ENCODE peak calls at places on chromosomes 4 and X, in six cellular contexts. O is choroid plexus epithelial cell; M is heart right ventricle; L is DMS153; F is activated naive CD4-positive, alpha-beta T cell; A is A172. Q is an unnamed sample.

GRCh38 chrX:10404435-10404834 is 215.9 kb downstream of the MID1 start:
- DNase-seq in A (no peak), M (no peak), O (peak; percentile 36), F (no peak), L (no peak), Q (no peak)

GRCh38 chr4:171880136-171880535 is 66.9 kb downstream of the GALNTL6 start:
- DNase-seq in F (no peak), L (no peak), O (peak; percentile 97), A (peak; percentile 93), M (no peak), Q (no peak)

GRCh38 chr4:25154594-25155265 is 5.5 kb downstream of the SEPSECS start:
- DNase-seq in A (no peak), F (no peak), M (no peak), L (no peak), O (no peak), Q (no peak)

GRCh38 chr4:188691811-188692210 is 552.6 kb downstream of the TRIML1 start:
- DNase-seq in O (peak; percentile 23), M (no peak), F (no peak), A (peak; percentile 67), L (no peak), Q (no peak)

GRCh38 chr4:150237110-150237852 is 159.0 kb downstream of the DCLK2 start:
- DNase-seq in F (no peak), O (peak; percentile 93), M (no peak), A (peak; percentile 94), L (no peak), Q (no peak)

GRCh38 chr4:55251896-55252295 is 94.1 kb upstream of the SRD5A3 start:
- DNase-seq in O (no peak), M (no peak), F (no peak), A (no peak), L (no peak), Q (no peak)

GRCh38 chr4:103098331-103098730 is 1.3 kb downstream of the BDH2 start:
- DNase-seq in F (no peak), M (no peak), L (no peak), A (no peak), O (no peak), Q (no peak)

GRCh38 chr4:152780267-152780811 is 585 bp downstream of the ARFIP1 start:
- DNase-seq in L (no peak), A (peak; percentile 30), O (peak; percentile 26), M (peak; percentile 11), F (no peak), Q (no peak)

GRCh38 chr4:148216866-148217814 is 225.1 kb downstream of the NR3C2 start:
- DNase-seq in F (no peak), M (no peak), A (no peak), O (peak; percentile 27), L (no peak), Q (no peak)

GRCh38 chr4:99856166-99856565 is 38.1 kb downstream of the LAMTOR3 start:
- DNase-seq in A (peak; percentile 12), F (no peak), O (peak; percentile 56), M (no peak), L (no peak), Q (no peak)

GRCh38 chr4:54657556-54658313 is at the start of gene KIT:
- DNase-seq in M (peak; percentile 12), L (peak; percentile 85), F (no peak), A (peak; percentile 14), O (peak; percentile 23), Q (no peak)

GRCh38 chrX:15619053-15619772 is 18.5 kb upstream of the ACE2 start:
- DNase-seq in L (no peak), A (peak; percentile 67), M (no peak), O (peak; percentile 5), F (no peak), Q (no peak)

GRCh38 chr4:75995727-75996126 is 5.0 kb upstream of the SDAD1 start:
- DNase-seq in A (peak; percentile 31), F (no peak), M (no peak), O (peak; percentile 78), L (peak; percentile 3), Q (no peak)

GRCh38 chrX:121336831-121337421 is 289.5 kb downstream of the GLUD2 start:
- DNase-seq in A (no peak), L (peak; percentile 52), F (no peak), O (no peak), M (no peak), Q (no peak)

GRCh38 chrX:155662297-155662696 is 49.5 kb upstream of the TMLHE start:
- DNase-seq in A (no peak), M (no peak), F (no peak), L (no peak), O (peak; percentile 9), Q (no peak)